ENCODE peak calls at places on chromosome 9, in six cellular contexts. G is adrenal gland, H is fibroblast of the aortic adventitia, E is psoas muscle, Z is lower leg skin, B is HFF-Myc. S is an unnamed sample.
A peak's percentile ranks its signal among the peaks of the same experiment; 100 is the strongest.

GRCh38 chr9:8366161-8366926 is 566.8 kb upstream of the DMAC1 start:
- DNase-seq in G (no peak), H (peak; percentile 70), E (no peak), Z (no peak), B (no peak), S (no peak)

GRCh38 chr9:133532937-133533668 is 1.4 kb upstream of the ADAMTSL2 start:
- DNase-seq in G (peak; percentile 69), H (peak; percentile 40), E (peak; percentile 83), Z (peak; percentile 33), B (no peak), S (no peak)

GRCh38 chr9:89179920-89180667 is 1.5 kb upstream of the SHC3 start:
- DNase-seq in G (peak; percentile 96), H (peak; percentile 97), E (peak; percentile 92), Z (peak; percentile 88), B (peak; percentile 75), S (peak; percentile 93)

GRCh38 chr9:93949694-93950449 is 5.3 kb downstream of the BARX1 start:
- DNase-seq in G (no peak), H (no peak), E (no peak), Z (no peak), B (no peak), S (no peak)

GRCh38 chr9:126228111-126228778 is 98.4 kb upstream of the MVB12B start:
- DNase-seq in G (no peak), H (no peak), E (no peak), Z (no peak), B (no peak), S (peak; percentile 60)

GRCh38 chr9:134165357-134166315 is 1.3 kb upstream of the RNU6ATAC start:
- DNase-seq in G (peak; percentile 54), H (peak; percentile 50), E (peak; percentile 67), Z (peak; percentile 51), B (no peak), S (no peak)

GRCh38 chr9:80878556-80878955 is 810.8 kb downstream of the TLE1 start:
- DNase-seq in G (no peak), H (no peak), E (no peak), Z (no peak), B (no peak), S (no peak)

GRCh38 chr9:121783523-121784507 is 132.4 kb downstream of the DAB2IP start:
- DNase-seq in G (no peak), H (no peak), E (no peak), Z (no peak), B (no peak), S (no peak)

GRCh38 chr9:91603940-91604339 is 180.3 kb upstream of the NFIL3 start:
- DNase-seq in G (no peak), H (no peak), E (no peak), Z (no peak), B (no peak), S (no peak)

GRCh38 chr9:108439967-108440366 is 415.8 kb downstream of the ACTL7B start:
- DNase-seq in G (no peak), H (peak; percentile 86), E (no peak), Z (no peak), B (no peak), S (no peak)

GRCh38 chr9:93288891-93289883 is 105.2 kb downstream of the WNK2 start:
- DNase-seq in G (no peak), H (no peak), E (peak; percentile 40), Z (no peak), B (no peak), S (no peak)

GRCh38 chr9:1050125-1050895 is at the start of gene DMRT2:
- DNase-seq in G (peak; percentile 74), H (peak; percentile 61), E (peak; percentile 97), Z (peak; percentile 84), B (peak; percentile 36), S (no peak)

GRCh38 chr9:117413346-117414219 is 1.3 kb downstream of the ASTN2 start:
- DNase-seq in G (no peak), H (no peak), E (no peak), Z (no peak), B (no peak), S (no peak)

GRCh38 chr9:133063500-133064231 is 1.9 kb downstream of the CEL start:
- DNase-seq in G (no peak), H (no peak), E (no peak), Z (no peak), B (no peak), S (no peak)

GRCh38 chr9:33469891-33470290 is 3.8 kb downstream of the NOL6 start:
- DNase-seq in G (peak; percentile 12), H (no peak), E (no peak), Z (no peak), B (no peak), S (no peak)

GRCh38 chr9:123960965-123961364 is 31.0 kb upstream of the DENND1A start:
- DNase-seq in G (no peak), H (no peak), E (no peak), Z (no peak), B (no peak), S (no peak)
- TF ChIP-seq CTCF in G (no peak), H (no peak), E (no peak), Z (no peak), B (no peak), S (no peak)

DNA sequence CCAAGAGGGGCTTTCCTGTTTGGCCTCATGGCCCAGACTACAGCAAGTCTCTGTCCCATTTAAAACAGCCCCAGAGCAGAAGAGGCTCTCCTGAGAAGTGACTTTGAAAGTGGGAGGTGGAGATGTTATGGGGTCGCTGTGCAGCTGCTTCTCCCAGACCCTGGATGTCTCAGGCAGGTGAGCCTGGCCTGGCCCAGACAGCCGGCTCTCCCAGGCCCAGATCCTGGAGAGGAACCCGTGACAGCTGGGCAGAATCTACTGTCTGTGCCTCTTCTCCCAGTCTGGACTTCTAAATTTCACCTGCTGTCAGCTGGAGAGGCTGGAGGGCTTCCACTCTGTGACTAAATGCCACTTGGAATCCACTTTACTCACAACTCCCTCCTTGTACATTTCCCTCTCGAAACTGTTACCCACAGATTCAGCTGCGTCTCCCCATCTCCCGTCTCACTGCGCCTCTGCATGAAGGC is 20.5 kb downstream of the FAM78A start:
- DNase-seq in G (no peak), H (no peak), E (no peak), Z (no peak), B (no peak), S (no peak)
- TF ChIP-seq CTCF in G (no peak), H (no peak), E (no peak), Z (no peak), B (no peak), S (no peak)

GRCh38 chr9:95985656-95986055 is 110.2 kb downstream of the ERCC6L2 start:
- DNase-seq in G (no peak), H (no peak), E (no peak), Z (no peak), B (no peak), S (no peak)

GRCh38 chr9:95993342-95993741 is 117.9 kb downstream of the ERCC6L2 start:
- DNase-seq in G (no peak), H (no peak), E (no peak), Z (no peak), B (no peak), S (no peak)

GRCh38 chr9:95992536-95992935 is 117.0 kb downstream of the ERCC6L2 start:
- DNase-seq in G (no peak), H (no peak), E (no peak), Z (no peak), B (no peak), S (no peak)

GRCh38 chr9:95991326-95991725 is 115.8 kb downstream of the ERCC6L2 start:
- DNase-seq in G (no peak), H (no peak), E (no peak), Z (no peak), B (no peak), S (no peak)

GRCh38 chr9:95989304-95989703 is 113.8 kb downstream of the ERCC6L2 start:
- DNase-seq in G (no peak), H (peak; percentile 47), E (no peak), Z (no peak), B (no peak), S (no peak)
- TF ChIP-seq CTCF in G (no peak), H (no peak), E (no peak), Z (no peak), B (no peak), S (no peak)

DNA sequence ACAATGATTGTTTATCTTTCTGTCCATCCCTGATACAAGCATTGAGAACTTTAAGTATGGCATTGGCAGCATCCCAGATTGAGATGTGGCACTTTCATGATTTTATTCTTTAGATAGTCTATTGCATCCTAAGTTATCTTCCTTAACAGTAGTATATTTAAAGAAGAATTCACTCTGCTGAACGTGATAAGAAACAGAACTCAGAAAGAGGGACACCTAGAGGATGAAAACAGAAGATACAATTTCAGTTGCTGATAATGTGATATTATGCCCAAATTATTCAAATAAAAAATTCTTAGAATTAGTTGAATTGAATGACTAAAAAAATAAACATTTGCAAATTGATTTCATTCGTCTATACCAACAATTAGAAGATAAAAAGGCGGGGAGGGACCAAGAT is 218.1 kb upstream of the DMRTA1 start:
- DNase-seq in G (no peak), H (peak; percentile 53), E (no peak), Z (no peak), B (no peak), S (no peak)
- TF ChIP-seq CTCF in G (peak; percentile 24), H (peak; percentile 50), E (no peak), Z (no peak), B (peak; percentile 22), S (no peak)

GRCh38 chr9:97986466-97986865 is 3.3 kb downstream of the ANP32B start:
- DNase-seq in G (no peak), H (no peak), E (no peak), Z (no peak), B (no peak), S (no peak)
- TF ChIP-seq CTCF in G (no peak), H (no peak), E (no peak), Z (no peak), B (no peak), S (no peak)

DNA sequence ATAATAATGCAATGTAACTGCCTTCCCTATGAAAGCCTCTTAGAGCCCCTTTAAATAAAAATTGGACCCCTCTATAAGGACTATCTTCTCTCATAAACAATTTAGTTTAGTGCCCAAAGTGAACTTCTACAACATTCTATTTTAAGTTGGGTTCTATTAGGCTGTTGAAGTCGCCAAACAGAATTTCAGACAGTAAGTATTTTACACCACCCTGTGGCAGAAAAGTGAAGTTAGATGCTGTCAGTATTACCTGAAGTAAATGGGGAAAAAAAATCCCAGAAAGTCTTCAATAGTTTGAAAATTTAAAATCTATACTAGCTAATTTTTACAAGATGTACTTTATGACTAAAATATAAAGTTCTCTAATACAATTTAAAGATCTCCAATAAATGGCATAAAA is 29.5 kb downstream of the CAAP1 start:
- DNase-seq in G (no peak), H (peak; percentile 48), E (no peak), Z (no peak), B (no peak), S (no peak)
- TF ChIP-seq CTCF in G (peak; percentile 43), H (peak; percentile 52), E (peak; percentile 18), Z (no peak), B (peak; percentile 19), S (no peak)

GRCh38 chr9:71716138-71716909 is 52.0 kb downstream of the CEMIP2 start:
- DNase-seq in G (no peak), H (peak; percentile 41), E (no peak), Z (no peak), B (no peak), S (no peak)
- TF ChIP-seq CTCF in G (peak; percentile 56), H (peak; percentile 56), E (peak; percentile 39), Z (no peak), B (no peak), S (no peak)

GRCh38 chr9:110142868-110143866 is 64.8 kb downstream of the C9orf152 start:
- DNase-seq in G (no peak), H (peak; percentile 46), E (no peak), Z (no peak), B (no peak), S (no peak)
- TF ChIP-seq CTCF in G (no peak), H (no peak), E (no peak), Z (no peak), B (peak; percentile 9), S (no peak)

S was measured in vagina.